ENCODE peak calls at places on chromosomes 13 and 19, in nine cellular contexts. One of them, this sample, is unnamed.

GRCh38 chr13:32048816-32049215 is 17.2 kb downstream of the FRY start:
- DNase-seq in CD4-positive, alpha-beta memory T cell: no peak
- DNase-seq in heart right ventricle: no peak
- DNase-seq in sigmoid colon: no peak
- DNase-seq in adrenal gland: no peak
- DNase-seq in tibial nerve: no peak
- DNase-seq in breast epithelium: no peak
- DNase-seq in CD8-positive, alpha-beta T cell: no peak
- DNase-seq in H9: no peak
- DNase-seq in this sample: no peak

GRCh38 chr13:36841411-36841810 is 22.4 kb downstream of the RFXAP start:
- DNase-seq in CD4-positive, alpha-beta memory T cell: no peak
- DNase-seq in heart right ventricle: no peak
- DNase-seq in sigmoid colon: no peak
- DNase-seq in adrenal gland: no peak
- DNase-seq in tibial nerve: no peak
- DNase-seq in breast epithelium: no peak
- DNase-seq in CD8-positive, alpha-beta T cell: no peak
- DNase-seq in H9: no peak
- DNase-seq in this sample: no peak

GRCh38 chr13:63041640-63042414 is 1626.2 kb upstream of the PCDH20 start:
- DNase-seq in CD4-positive, alpha-beta memory T cell: no peak
- DNase-seq in heart right ventricle: no peak
- DNase-seq in sigmoid colon: no peak
- DNase-seq in adrenal gland: no peak
- DNase-seq in tibial nerve: no peak
- DNase-seq in breast epithelium: no peak
- DNase-seq in CD8-positive, alpha-beta T cell: no peak
- DNase-seq in H9: no peak
- DNase-seq in this sample: no peak

GRCh38 chr19:51354742-51355148 is 11.4 kb downstream of the ETFB start:
- DNase-seq in CD4-positive, alpha-beta memory T cell: peak; percentile 65
- DNase-seq in heart right ventricle: no peak
- DNase-seq in sigmoid colon: no peak
- DNase-seq in adrenal gland: no peak
- DNase-seq in tibial nerve: no peak
- DNase-seq in breast epithelium: no peak
- DNase-seq in CD8-positive, alpha-beta T cell: peak; percentile 72
- DNase-seq in H9: peak; percentile 73
- DNase-seq in this sample: no peak

GRCh38 chr19:16161848-16162247 is 11.5 kb downstream of the CIB3 start:
- DNase-seq in CD4-positive, alpha-beta memory T cell: no peak
- DNase-seq in heart right ventricle: no peak
- DNase-seq in sigmoid colon: no peak
- DNase-seq in adrenal gland: no peak
- DNase-seq in tibial nerve: no peak
- DNase-seq in breast epithelium: no peak
- DNase-seq in CD8-positive, alpha-beta T cell: no peak
- DNase-seq in H9: no peak
- DNase-seq in this sample: no peak

GRCh38 chr13:71056581-71056980 is 810.4 kb downstream of the DACH1 start:
- DNase-seq in CD4-positive, alpha-beta memory T cell: no peak
- DNase-seq in heart right ventricle: no peak
- DNase-seq in sigmoid colon: no peak
- DNase-seq in adrenal gland: no peak
- DNase-seq in tibial nerve: no peak
- DNase-seq in breast epithelium: no peak
- DNase-seq in CD8-positive, alpha-beta T cell: no peak
- DNase-seq in H9: peak; percentile 58
- DNase-seq in this sample: no peak

GRCh38 chr13:43316997-43317396 is 293.6 kb downstream of the DNAJC15 start:
- DNase-seq in CD4-positive, alpha-beta memory T cell: no peak
- DNase-seq in heart right ventricle: no peak
- DNase-seq in sigmoid colon: peak; percentile 72
- DNase-seq in adrenal gland: peak; percentile 24
- DNase-seq in tibial nerve: no peak
- DNase-seq in breast epithelium: no peak
- DNase-seq in CD8-positive, alpha-beta T cell: no peak
- DNase-seq in H9: no peak
- DNase-seq in this sample: no peak

GRCh38 chr19:58569191-58569942 is 3.8 kb downstream of the MZF1 start:
- DNase-seq in CD4-positive, alpha-beta memory T cell: no peak
- DNase-seq in heart right ventricle: no peak
- DNase-seq in sigmoid colon: peak; percentile 50
- DNase-seq in adrenal gland: peak; percentile 16
- DNase-seq in tibial nerve: peak; percentile 6
- DNase-seq in breast epithelium: peak; percentile 14
- DNase-seq in CD8-positive, alpha-beta T cell: peak; percentile 16
- DNase-seq in H9: no peak
- DNase-seq in this sample: no peak

GRCh38 chr19:36246006-36246391 is 31.1 kb downstream of the ZNF146 start:
- DNase-seq in CD4-positive, alpha-beta memory T cell: no peak
- DNase-seq in heart right ventricle: no peak
- DNase-seq in sigmoid colon: no peak
- DNase-seq in adrenal gland: no peak
- DNase-seq in tibial nerve: no peak
- DNase-seq in breast epithelium: no peak
- DNase-seq in CD8-positive, alpha-beta T cell: no peak
- DNase-seq in H9: no peak
- DNase-seq in this sample: no peak

GRCh38 chr19:45424191-45425058 is 708 bp upstream of the ERCC1 start:
- DNase-seq in CD4-positive, alpha-beta memory T cell: peak; percentile 63
- DNase-seq in heart right ventricle: peak; percentile 67
- DNase-seq in sigmoid colon: peak; percentile 82
- DNase-seq in adrenal gland: peak; percentile 74
- DNase-seq in tibial nerve: no peak
- DNase-seq in breast epithelium: no peak
- DNase-seq in CD8-positive, alpha-beta T cell: peak; percentile 37
- DNase-seq in H9: peak; percentile 86
- DNase-seq in this sample: peak; percentile 67

GRCh38 chr13:110446570-110446880 is 115.0 kb downstream of the RAB20 start:
- DNase-seq in CD4-positive, alpha-beta memory T cell: no peak
- DNase-seq in heart right ventricle: no peak
- DNase-seq in sigmoid colon: no peak
- DNase-seq in adrenal gland: no peak
- DNase-seq in tibial nerve: no peak
- DNase-seq in breast epithelium: no peak
- DNase-seq in CD8-positive, alpha-beta T cell: no peak
- DNase-seq in H9: no peak
- DNase-seq in this sample: no peak

DNA sequence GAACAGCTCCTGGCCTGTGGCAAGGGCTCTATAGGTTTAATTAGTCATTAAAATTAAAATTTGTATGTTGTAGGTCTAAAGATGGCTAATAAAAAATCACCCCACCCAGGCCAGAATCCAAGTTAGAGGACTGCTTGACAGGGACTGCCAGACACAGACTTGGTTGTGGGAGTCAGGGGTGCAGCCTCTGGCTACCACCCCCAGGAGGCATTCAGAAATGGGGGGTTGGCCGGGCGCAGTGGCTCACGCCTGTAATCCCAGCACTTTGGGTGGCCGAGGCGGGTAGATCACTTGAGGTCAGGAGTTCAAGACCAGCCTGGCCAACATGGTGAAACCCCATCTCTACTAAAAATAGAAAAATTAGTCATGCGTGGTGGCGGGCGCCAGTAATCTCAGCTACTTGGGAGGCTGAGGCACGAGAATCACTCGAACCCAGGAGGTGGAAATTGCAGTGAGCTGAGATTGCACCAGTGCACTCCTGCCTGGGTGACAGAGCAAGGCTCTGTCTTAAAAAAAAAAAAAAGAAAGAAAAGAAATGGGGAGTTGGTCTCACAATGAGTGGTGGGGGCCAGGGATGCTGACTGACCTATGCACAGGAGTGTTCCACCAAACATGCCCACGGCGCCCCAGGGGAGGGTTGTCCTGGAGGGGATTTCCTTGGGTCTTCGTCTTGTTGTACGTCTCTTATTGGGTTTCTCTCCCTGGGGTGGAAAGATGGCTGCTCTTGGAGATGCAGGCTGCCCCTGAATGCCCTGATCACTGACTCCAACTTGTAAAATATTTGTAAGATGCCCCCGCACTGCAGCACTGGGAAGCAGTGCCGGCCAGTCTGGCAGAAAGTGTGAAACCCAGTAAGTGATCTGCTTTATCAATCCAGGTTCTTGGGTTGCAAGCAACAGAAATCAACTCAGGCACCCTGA is 68.8 kb downstream of the SIPA1L3 start:
- DNase-seq in CD4-positive, alpha-beta memory T cell: no peak
- DNase-seq in heart right ventricle: no peak
- DNase-seq in sigmoid colon: peak; percentile 45
- DNase-seq in adrenal gland: no peak
- DNase-seq in tibial nerve: no peak
- DNase-seq in breast epithelium: no peak
- DNase-seq in CD8-positive, alpha-beta T cell: no peak
- DNase-seq in H9: no peak
- DNase-seq in this sample: no peak
- H3K4me1 ChIP-seq in CD4-positive, alpha-beta memory T cell: no peaks in the 10 kb centered on the region
- H3K4me1 ChIP-seq in heart right ventricle: no peaks in the 10 kb centered on the region
- H3K4me1 ChIP-seq in sigmoid colon: no peaks in the 10 kb centered on the region
- H3K4me1 ChIP-seq in adrenal gland: no peaks in the 10 kb centered on the region
- H3K4me1 ChIP-seq in tibial nerve: no peaks in the 10 kb centered on the region
- H3K4me1 ChIP-seq in breast epithelium: no peaks in the 10 kb centered on the region
- H3K4me1 ChIP-seq in CD8-positive, alpha-beta T cell: no peaks in the 10 kb centered on the region
- H3K4me1 ChIP-seq in H9: no peaks in the 10 kb centered on the region
- H3K4me1 ChIP-seq in this sample: no peaks in the 10 kb centered on the region

DNA sequence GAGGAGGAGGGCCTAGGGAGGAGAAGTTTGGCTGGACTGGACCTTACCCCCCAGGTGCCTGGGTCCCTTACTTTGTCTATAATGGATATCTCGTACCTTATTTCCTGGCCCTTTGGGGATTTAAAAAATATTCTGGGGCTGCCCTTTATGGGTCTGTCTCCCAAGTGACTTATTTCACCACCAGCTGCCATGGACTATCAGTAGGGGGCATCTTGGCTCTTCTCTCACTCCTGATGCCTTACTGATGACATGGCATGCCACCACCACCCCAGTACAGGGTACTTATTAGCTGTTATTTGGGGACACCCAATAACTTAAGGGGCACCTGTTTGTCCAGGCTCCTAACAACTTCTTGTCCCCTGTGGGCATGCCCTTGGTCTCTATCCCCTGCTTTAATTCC is 38.0 kb downstream of the NFIX start:
- DNase-seq in CD4-positive, alpha-beta memory T cell: no peak
- DNase-seq in heart right ventricle: no peak
- DNase-seq in sigmoid colon: no peak
- DNase-seq in adrenal gland: no peak
- DNase-seq in tibial nerve: no peak
- DNase-seq in breast epithelium: no peak
- DNase-seq in CD8-positive, alpha-beta T cell: no peak
- DNase-seq in H9: no peak
- DNase-seq in this sample: no peak
- H3K4me1 ChIP-seq in CD4-positive, alpha-beta memory T cell: no peaks in the 10 kb centered on the region
- H3K4me1 ChIP-seq in heart right ventricle: peaks cover 89% of the 10 kb centered on the region
- H3K4me1 ChIP-seq in sigmoid colon: no peaks in the 10 kb centered on the region
- H3K4me1 ChIP-seq in adrenal gland: peaks cover 13% of the 10 kb centered on the region
- H3K4me1 ChIP-seq in tibial nerve: peaks cover 2% of the 10 kb centered on the region
- H3K4me1 ChIP-seq in breast epithelium: peaks cover 80% of the 10 kb centered on the region
- H3K4me1 ChIP-seq in CD8-positive, alpha-beta T cell: no peaks in the 10 kb centered on the region
- H3K4me1 ChIP-seq in H9: no peaks in the 10 kb centered on the region
- H3K4me1 ChIP-seq in this sample: peaks cover 40% of the 10 kb centered on the region

GRCh38 chr13:113209336-113209879 is at the start of gene CUL4A:
- DNase-seq in CD4-positive, alpha-beta memory T cell: peak; percentile 72
- DNase-seq in heart right ventricle: peak; percentile 85
- DNase-seq in sigmoid colon: peak; percentile 88
- DNase-seq in adrenal gland: peak; percentile 85
- DNase-seq in tibial nerve: peak; percentile 64
- DNase-seq in breast epithelium: peak; percentile 78
- DNase-seq in CD8-positive, alpha-beta T cell: peak; percentile 65
- DNase-seq in H9: peak; percentile 71
- DNase-seq in this sample: peak; percentile 87
- H3K4me1 ChIP-seq in CD4-positive, alpha-beta memory T cell: peaks cover 78% of the 10 kb centered on the region
- H3K4me1 ChIP-seq in heart right ventricle: peaks cover 50% of the 10 kb centered on the region
- H3K4me1 ChIP-seq in sigmoid colon: no peaks in the 10 kb centered on the region
- H3K4me1 ChIP-seq in adrenal gland: peaks cover 9% of the 10 kb centered on the region
- H3K4me1 ChIP-seq in tibial nerve: no peaks in the 10 kb centered on the region
- H3K4me1 ChIP-seq in breast epithelium: peaks cover 11% of the 10 kb centered on the region
- H3K4me1 ChIP-seq in CD8-positive, alpha-beta T cell: peaks cover 57% of the 10 kb centered on the region
- H3K4me1 ChIP-seq in H9: no peaks in the 10 kb centered on the region
- H3K4me1 ChIP-seq in this sample: peaks cover 44% of the 10 kb centered on the region

GRCh38 chr13:95797016-95797415 is 120.1 kb downstream of the DNAJC3 start:
- DNase-seq in CD4-positive, alpha-beta memory T cell: no peak
- DNase-seq in heart right ventricle: no peak
- DNase-seq in sigmoid colon: no peak
- DNase-seq in adrenal gland: no peak
- DNase-seq in tibial nerve: no peak
- DNase-seq in breast epithelium: no peak
- DNase-seq in CD8-positive, alpha-beta T cell: no peak
- DNase-seq in H9: no peak
- DNase-seq in this sample: no peak

GRCh38 chr13:95788100-95788463 is 111.1 kb downstream of the DNAJC3 start:
- DNase-seq in CD4-positive, alpha-beta memory T cell: no peak
- DNase-seq in heart right ventricle: no peak
- DNase-seq in sigmoid colon: no peak
- DNase-seq in adrenal gland: no peak
- DNase-seq in tibial nerve: no peak
- DNase-seq in breast epithelium: no peak
- DNase-seq in CD8-positive, alpha-beta T cell: no peak
- DNase-seq in H9: no peak
- DNase-seq in this sample: no peak

GRCh38 chr13:95787356-95788099 is 110.6 kb downstream of the DNAJC3 start:
- DNase-seq in CD4-positive, alpha-beta memory T cell: no peak
- DNase-seq in heart right ventricle: no peak
- DNase-seq in sigmoid colon: no peak
- DNase-seq in adrenal gland: no peak
- DNase-seq in tibial nerve: no peak
- DNase-seq in breast epithelium: no peak
- DNase-seq in CD8-positive, alpha-beta T cell: no peak
- DNase-seq in H9: no peak
- DNase-seq in this sample: no peak

GRCh38 chr13:95791084-95791722 is 114.3 kb downstream of the DNAJC3 start:
- DNase-seq in CD4-positive, alpha-beta memory T cell: no peak
- DNase-seq in heart right ventricle: no peak
- DNase-seq in sigmoid colon: no peak
- DNase-seq in adrenal gland: no peak
- DNase-seq in tibial nerve: no peak
- DNase-seq in breast epithelium: no peak
- DNase-seq in CD8-positive, alpha-beta T cell: no peak
- DNase-seq in H9: no peak
- DNase-seq in this sample: no peak

DNA sequence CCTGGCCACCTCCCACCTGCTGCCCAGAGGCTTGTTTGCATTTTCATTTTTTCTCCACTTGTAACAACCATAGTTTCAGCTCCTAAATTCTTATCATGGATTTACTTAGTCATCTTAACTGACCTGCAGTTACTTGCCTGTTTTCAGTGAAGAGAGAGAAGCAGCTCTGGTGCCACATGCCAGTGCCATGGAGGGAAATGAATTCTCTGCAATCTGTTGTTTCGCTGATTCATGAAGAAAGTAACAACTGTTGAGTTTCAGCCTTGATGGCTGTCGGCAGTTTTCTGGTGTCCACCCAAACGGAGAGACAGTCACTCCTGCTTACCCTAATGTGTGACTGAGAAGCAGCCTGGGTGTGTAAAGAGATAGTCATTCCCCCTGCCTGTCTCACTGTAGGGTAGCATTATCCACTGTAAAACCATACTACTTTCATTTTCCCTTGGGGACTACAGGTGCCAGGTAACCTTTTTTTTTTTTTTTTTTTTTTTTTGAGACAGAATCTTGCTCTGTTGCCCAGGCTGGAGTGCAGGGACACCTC is 116.1 kb downstream of the DNAJC3 start:
- DNase-seq in CD4-positive, alpha-beta memory T cell: no peak
- DNase-seq in heart right ventricle: no peak
- DNase-seq in sigmoid colon: no peak
- DNase-seq in adrenal gland: no peak
- DNase-seq in tibial nerve: no peak
- DNase-seq in breast epithelium: no peak
- DNase-seq in CD8-positive, alpha-beta T cell: no peak
- DNase-seq in H9: no peak
- DNase-seq in this sample: no peak
- H3K4me1 ChIP-seq in CD4-positive, alpha-beta memory T cell: no peaks in the 10 kb centered on the region
- H3K4me1 ChIP-seq in heart right ventricle: no peaks in the 10 kb centered on the region
- H3K4me1 ChIP-seq in sigmoid colon: no peaks in the 10 kb centered on the region
- H3K4me1 ChIP-seq in adrenal gland: no peaks in the 10 kb centered on the region
- H3K4me1 ChIP-seq in tibial nerve: no peaks in the 10 kb centered on the region
- H3K4me1 ChIP-seq in breast epithelium: no peaks in the 10 kb centered on the region
- H3K4me1 ChIP-seq in CD8-positive, alpha-beta T cell: no peaks in the 10 kb centered on the region
- H3K4me1 ChIP-seq in H9: no peaks in the 10 kb centered on the region
- H3K4me1 ChIP-seq in this sample: no peaks in the 10 kb centered on the region

This sample was measured in ascending aorta.